ENCODE peak calls at places on chromosome 3, in four cellular contexts. P is lower lobe of right lung, G is suprapubic skin, V is heart left ventricle. D is an unnamed sample.

GRCh38 chr3:156859578-156859977 is 33.4 kb downstream of the LEKR1 start:
- DNase-seq in P (no peak), G (no peak), V (no peak), D (no peak)

GRCh38 chr3:99410789-99411311 is 227.5 kb upstream of the COL8A1 start:
- DNase-seq in P (no peak), G (no peak), V (no peak), D (no peak)

GRCh38 chr3:45677045-45677436 is 12.2 kb upstream of the SACM1L start:
- DNase-seq in P (no peak), G (no peak), V (no peak), D (peak; percentile 61)

GRCh38 chr3:24137354-24137753 is 192.3 kb downstream of the NR1D2 start:
- DNase-seq in P (no peak), G (no peak), V (no peak), D (no peak)

GRCh38 chr3:48989126-48989795 is 780 bp upstream of the P4HTM start:
- DNase-seq in P (no peak), G (no peak), V (no peak), D (no peak)

GRCh38 chr3:52055537-52056351 is 627 bp downstream of the DUSP7 start:
- DNase-seq in P (peak; percentile 74), G (no peak), V (no peak), D (peak; percentile 46)

GRCh38 chr3:78725703-78726246 is 1042.0 kb downstream of the ROBO1 start:
- DNase-seq in P (no peak), G (no peak), V (no peak), D (no peak)

GRCh38 chr3:174199696-174200095 is 659.4 kb upstream of the NAALADL2 start:
- DNase-seq in P (no peak), G (no peak), V (no peak), D (no peak)

GRCh38 chr3:31892500-31892899 is 88.6 kb downstream of the OSBPL10 start:
- DNase-seq in P (no peak), G (no peak), V (no peak), D (no peak)

GRCh38 chr3:147383617-147384016 is 22.7 kb downstream of the ZIC4 start:
- DNase-seq in P (no peak), G (no peak), V (no peak), D (no peak)

GRCh38 chr3:46923559-46924350 is 46.2 kb downstream of the PTH1R start:
- DNase-seq in P (peak; percentile 58), G (no peak), V (peak; percentile 58), D (peak; percentile 70)

GRCh38 chr3:8604006-8604405 is 40.6 kb downstream of the SSUH2 start:
- DNase-seq in P (no peak), G (no peak), V (no peak), D (no peak)

GRCh38 chr3:55322649-55323048 is 164.5 kb downstream of the WNT5A start:
- DNase-seq in P (no peak), G (no peak), V (no peak), D (no peak)

GRCh38 chr3:136984837-136985236 is 27.1 kb downstream of the IL20RB start:
- DNase-seq in P (no peak), G (no peak), V (no peak), D (no peak)

GRCh38 chr3:25378912-25379311 is 49.2 kb upstream of the RARB start:
- DNase-seq in P (no peak), G (no peak), V (no peak), D (no peak)

GRCh38 chr3:126734324-126734723 is 30.3 kb downstream of the CHCHD6 start:
- DNase-seq in P (no peak), G (peak; percentile 18), V (no peak), D (no peak)

GRCh38 chr3:196274585-196274984 is 12.9 kb downstream of the PCYT1A start:
- DNase-seq in P (no peak), G (no peak), V (no peak), D (no peak)

GRCh38 chr3:181635141-181635540 is 76.6 kb upstream of the SOX2 start:
- DNase-seq in P (no peak), G (no peak), V (no peak), D (no peak)

GRCh38 chr3:131421301-131421700 is 39.7 kb downstream of the NUDT16 start:
- DNase-seq in P (no peak), G (no peak), V (no peak), D (no peak)

GRCh38 chr3:128872744-128873143 is 6.7 kb upstream of the ACAD9 start:
- DNase-seq in P (no peak), G (no peak), V (no peak), D (no peak)

GRCh38 chr3:118760611-118761606 is 273.7 kb downstream of the IGSF11 start:
- DNase-seq in P (no peak), G (no peak), V (no peak), D (no peak)

GRCh38 chr3:187085933-187086332 is 53.4 kb downstream of the RPL39L start:
- DNase-seq in P (no peak), G (no peak), V (no peak), D (no peak)

GRCh38 chr3:21330293-21330692 is 420.7 kb downstream of the ZNF385D start:
- DNase-seq in P (no peak), G (no peak), V (no peak), D (no peak)

DNA sequence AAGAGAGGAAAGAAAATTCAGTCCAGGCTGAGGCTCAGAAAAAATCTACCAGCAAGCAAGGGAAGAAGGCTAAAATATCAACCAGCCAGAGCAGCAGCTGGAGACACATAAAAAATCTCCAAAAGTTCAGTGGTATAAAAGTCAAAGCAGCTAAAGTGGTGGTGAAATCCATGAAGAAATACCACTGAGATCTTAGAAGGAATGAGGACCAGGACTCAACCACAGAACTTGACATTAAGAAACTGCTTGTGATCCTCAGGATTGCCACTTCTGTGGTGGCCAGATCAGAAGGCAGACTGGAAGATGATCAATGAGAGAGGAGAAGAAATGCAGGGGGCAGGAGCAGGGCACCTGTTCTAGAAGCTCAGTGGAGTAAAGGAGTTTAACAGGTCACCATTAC is 22.5 kb downstream of the CNTN3 start:
- DNase-seq in P (no peak), G (no peak), V (no peak), D (no peak)
- H3K4me3 ChIP-seq in P (no peak overlapping the region), G (no peak overlapping the region), V (no peak overlapping the region), D (no peak overlapping the region)

GRCh38 chr3:133835418-133835743 is 29.8 kb downstream of the SRPRB start:
- DNase-seq in P (no peak), G (no peak), V (no peak), D (no peak)
- H3K36me3 ChIP-seq in P (no peaks in the 10 kb centered on the region), G (no peaks in the 10 kb centered on the region), V (no peaks in the 10 kb centered on the region), D (no peaks in the 10 kb centered on the region)

GRCh38 chr3:72309626-72310025 is 524.7 kb upstream of the PROK2 start:
- DNase-seq in P (no peak), G (no peak), V (no peak), D (no peak)

GRCh38 chr3:72307438-72308105 is 522.6 kb upstream of the PROK2 start:
- DNase-seq in P (no peak), G (no peak), V (no peak), D (no peak)

GRCh38 chr3:72310028-72310987 is 525.4 kb upstream of the PROK2 start:
- DNase-seq in P (no peak), G (no peak), V (no peak), D (no peak)

GRCh38 chr3:72303926-72304325 is 519.0 kb upstream of the PROK2 start:
- DNase-seq in P (no peak), G (no peak), V (no peak), D (no peak)

GRCh38 chr3:72306800-72307341 is 521.9 kb upstream of the PROK2 start:
- DNase-seq in P (no peak), G (no peak), V (no peak), D (no peak)
- H3K27ac ChIP-seq in P (no peak overlapping the region), G (no peak overlapping the region), V (no peak overlapping the region), D (no peak overlapping the region)

DNA sequence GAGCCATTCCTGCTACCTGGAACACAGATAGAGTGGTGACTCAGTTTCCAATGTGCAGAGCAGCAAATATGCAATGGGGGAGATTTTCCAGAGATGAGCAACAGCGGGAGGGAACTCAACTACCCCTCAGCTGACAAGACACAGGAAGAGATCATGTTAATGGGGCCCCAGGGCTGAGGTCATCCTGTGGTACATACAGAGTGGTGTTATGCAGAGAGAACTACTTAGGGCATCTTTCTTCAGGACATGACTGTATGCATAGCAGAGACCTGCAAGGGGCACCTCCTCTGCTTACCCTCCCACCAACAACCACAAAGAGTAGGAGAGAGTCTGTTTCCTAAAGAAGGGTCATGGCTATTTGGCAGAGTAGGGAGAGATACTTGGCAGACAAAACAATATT is 6.8 kb upstream of the TBC1D5 start:
- DNase-seq in P (no peak), G (no peak), V (no peak), D (no peak)
- H3K4me3 ChIP-seq in P (no peak overlapping the region), G (no peak overlapping the region), V (no peak overlapping the region), D (no peak overlapping the region)

GRCh38 chr3:197278933-197279332 is 19.5 kb downstream of the DLG1 start:
- DNase-seq in P (no peak), G (no peak), V (no peak), D (no peak)
- H3K36me3 ChIP-seq in P (peaks cover 27% of the 10 kb centered on the region), G (peaks cover 32% of the 10 kb centered on the region), V (peaks cover 6% of the 10 kb centered on the region), D (no peaks in the 10 kb centered on the region)

GRCh38 chr3:171358891-171359218 is 101.3 kb downstream of the TNIK start:
- DNase-seq in P (no peak), G (no peak), V (no peak), D (no peak)

GRCh38 chr3:171358171-171358890 is 101.9 kb downstream of the TNIK start:
- DNase-seq in P (no peak), G (no peak), V (no peak), D (no peak)

GRCh38 chr3:171354706-171355582 is 105.3 kb downstream of the TNIK start:
- DNase-seq in P (no peak), G (no peak), V (no peak), D (no peak)

GRCh38 chr3:171356251-171356650 is 104.0 kb downstream of the TNIK start:
- DNase-seq in P (no peak), G (no peak), V (no peak), D (no peak)

GRCh38 chr3:171357721-171358120 is 102.5 kb downstream of the TNIK start:
- DNase-seq in P (no peak), G (no peak), V (no peak), D (no peak)
- H3K27ac ChIP-seq in P (no peak overlapping the region), G (no peak overlapping the region), V (no peak overlapping the region), D (no peak overlapping the region)

DNA sequence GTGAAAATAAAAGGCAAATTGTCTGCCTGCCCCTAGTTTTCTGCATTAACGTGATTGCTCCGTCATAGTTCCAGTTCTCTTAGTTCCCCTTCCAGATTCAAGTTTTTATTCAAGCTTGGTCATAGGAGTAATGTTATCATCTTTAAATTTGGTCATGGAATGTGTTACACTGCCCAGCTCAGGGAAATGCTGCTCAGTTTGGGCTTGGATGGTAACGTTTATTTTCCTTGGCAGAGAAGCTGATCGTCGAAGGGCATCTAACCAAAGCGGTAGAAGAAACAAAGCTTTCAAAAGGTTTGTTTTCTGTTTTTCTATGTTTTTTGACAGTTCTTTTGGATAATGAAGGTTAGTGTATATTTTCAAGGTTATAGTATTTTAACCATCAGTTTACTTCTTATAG is 118.4 kb upstream of the FLNB start:
- DNase-seq in P (no peak), G (no peak), V (no peak), D (no peak)
- H3K4me3 ChIP-seq in P (no peak overlapping the region), G (no peak overlapping the region), V (peak overlapping the region; percentile 53), D (peak overlapping the region; percentile 69)

DNA sequence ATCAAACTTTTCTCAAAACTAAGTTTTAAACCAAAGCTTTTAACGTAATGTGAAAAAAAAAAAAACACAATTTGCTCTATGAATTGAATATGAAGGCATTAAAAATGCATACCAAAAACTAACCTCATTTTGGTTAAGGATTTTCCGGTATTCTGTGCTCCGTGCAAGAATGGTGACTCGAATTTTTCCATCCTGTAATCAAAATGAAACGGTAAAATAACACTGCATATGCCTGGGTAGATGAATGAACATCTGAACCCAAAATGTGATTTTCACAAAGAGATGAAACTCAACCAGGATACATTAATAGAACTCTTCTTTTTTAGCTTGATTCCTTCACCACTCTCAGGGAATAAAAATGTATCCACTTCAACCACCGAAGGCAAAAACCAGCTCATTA is 26.2 kb downstream of the EOGT start:
- DNase-seq in P (no peak), G (no peak), V (no peak), D (no peak)
- H3K36me3 ChIP-seq in P (peaks cover 83% of the 10 kb centered on the region), G (peaks cover 76% of the 10 kb centered on the region), V (peaks cover 9% of the 10 kb centered on the region), D (peaks cover 30% of the 10 kb centered on the region)

D was measured in psoas muscle.